ENCODE peak calls at places on chromosomes 11 and 22, in four cellular contexts. D, S, Q and V are unnamed samples.

GRCh38 chr11:33207408-33207985 is 46.2 kb upstream of the CSTF3 start:
- DNase-seq in D (no peak), S (no peak), Q (peak; percentile 58), V (no peak)

GRCh38 chr11:61460474-61460881 is 30.6 kb downstream of the SDHAF2 start:
- DNase-seq in D (no peak), S (no peak), Q (no peak), V (no peak)

GRCh38 chr22:41919357-41920224 is 4.7 kb upstream of the SHISA8 start:
- DNase-seq in D (peak; percentile 72), S (no peak), Q (peak; percentile 48), V (no peak)

GRCh38 chr11:47477323-47477722 is 28.4 kb upstream of the RAPSN start:
- DNase-seq in D (no peak), S (no peak), Q (no peak), V (no peak)

GRCh38 chr22:35681454-35682050 is 33.3 kb downstream of the APOL6 start:
- DNase-seq in D (no peak), S (no peak), Q (no peak), V (no peak)

GRCh38 chr22:49693848-49694247 is 133.8 kb downstream of the BRD1 start:
- DNase-seq in D (no peak), S (no peak), Q (no peak), V (no peak)

GRCh38 chr11:13126430-13126829 is 117.3 kb downstream of the RASSF10 start:
- DNase-seq in D (no peak), S (no peak), Q (no peak), V (no peak)

GRCh38 chr22:36141481-36141880 is 19.1 kb downstream of the APOL3 start:
- DNase-seq in D (no peak), S (no peak), Q (no peak), V (no peak)

GRCh38 chr11:19055016-19055415 is 5.5 kb downstream of the MRGPRX2 start:
- DNase-seq in D (no peak), S (no peak), Q (no peak), V (no peak)

GRCh38 chr11:31397239-31397834 is 27.7 kb downstream of the DNAJC24 start:
- DNase-seq in D (no peak), S (peak; percentile 18), Q (peak; percentile 30), V (peak; percentile 14)

GRCh38 chr11:19121646-19122045 is 4.7 kb downstream of the ZDHHC13 start:
- DNase-seq in D (no peak), S (no peak), Q (peak; percentile 16), V (no peak)

GRCh38 chr22:28435271-28435825 is 244.3 kb downstream of the TTC28 start:
- DNase-seq in D (no peak), S (no peak), Q (no peak), V (no peak)

GRCh38 chr22:42700355-42700754 is 20.3 kb downstream of the A4GALT start:
- DNase-seq in D (no peak), S (no peak), Q (no peak), V (no peak)

GRCh38 chr11:56885182-56885581 is 103.5 kb upstream of the OR5AK2 start:
- DNase-seq in D (no peak), S (peak; percentile 11), Q (no peak), V (no peak)

GRCh38 chr11:57479925-57480324 is 19.6 kb downstream of the RTN4RL2 start:
- DNase-seq in D (no peak), S (no peak), Q (no peak), V (no peak)

GRCh38 chr11:34051349-34052035 is at the start of gene CAPRIN1:
- DNase-seq in D (peak; percentile 84), S (peak; percentile 89), Q (peak; percentile 95), V (peak; percentile 89)

GRCh38 chr11:86167499-86168161 is 76.9 kb upstream of the EED start:
- DNase-seq in D (no peak), S (no peak), Q (no peak), V (no peak)

GRCh38 chr22:32800158-32800557 is 1.3 kb upstream of the TIMP3 start:
- DNase-seq in D (no peak), S (no peak), Q (no peak), V (no peak)

GRCh38 chr22:25030636-25031035 is 78.1 kb downstream of the KIAA1671 start:
- DNase-seq in D (no peak), S (no peak), Q (no peak), V (no peak)

GRCh38 chr11:71269603-71270511 is 17.5 kb upstream of the SHANK2 start:
- DNase-seq in D (no peak), S (no peak), Q (no peak), V (no peak)

GRCh38 chr22:49359061-49359460 is 468.6 kb downstream of the BRD1 start:
- DNase-seq in D (no peak), S (no peak), Q (no peak), V (no peak)

GRCh38 chr11:116312560-116313340 is 460.0 kb downstream of the BUD13 start:
- DNase-seq in D (no peak), S (no peak), Q (no peak), V (no peak)

GRCh38 chr11:74681686-74682651 is 49.3 kb downstream of the CHRDL2 start:
- DNase-seq in D (no peak), S (no peak), Q (no peak), V (no peak)

GRCh38 chr11:85118151-85118550 is 509.0 kb downstream of the DLG2 start:
- DNase-seq in D (no peak), S (no peak), Q (no peak), V (no peak)

GRCh38 chr22:44473580-44473979 is 24.5 kb downstream of the RTL6 start:
- DNase-seq in D (no peak), S (no peak), Q (no peak), V (no peak)
- TF ChIP-seq SP1 in D (no peak), S (no peak), Q (no peak), V (no peak)

GRCh38 chr11:118610220-118610772 is 2.9 kb downstream of the PHLDB1 start:
- DNase-seq in D (no peak), S (no peak), Q (no peak), V (no peak)
- TF ChIP-seq SP1 in D (no peak), S (no peak), Q (no peak), V (no peak)

DNA sequence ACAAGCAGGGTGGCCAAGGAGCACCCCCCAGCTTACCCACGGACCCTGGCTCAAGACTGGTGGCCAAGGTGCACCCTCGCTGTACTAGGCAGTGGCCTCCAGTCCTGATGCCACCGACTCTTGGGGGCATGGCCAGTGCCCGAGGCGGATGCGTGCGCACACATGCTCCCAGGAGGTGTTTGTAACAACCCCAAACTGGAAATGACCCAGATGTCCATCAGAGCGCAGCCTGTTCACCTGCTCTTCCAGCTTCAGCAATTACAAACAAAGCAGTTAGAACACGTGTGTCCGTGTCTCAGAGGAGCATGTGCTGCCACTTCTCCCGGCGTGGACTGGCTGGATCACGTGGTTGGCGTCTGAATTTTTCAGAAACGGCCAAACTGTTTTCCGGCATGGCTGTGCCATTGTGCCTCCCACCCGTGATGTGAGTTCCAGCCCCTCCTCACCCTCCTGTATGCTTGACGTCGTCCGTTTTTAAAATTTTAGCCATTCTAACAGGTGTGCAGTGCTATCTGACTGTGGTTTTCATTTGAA is 7.1 kb upstream of the MUC6 start:
- DNase-seq in D (no peak), S (no peak), Q (no peak), V (no peak)
- TF ChIP-seq SP1 in D (no peak), S (no peak), Q (no peak), V (no peak)

GRCh38 chr22:23118647-23119491 is 22.9 kb downstream of the RSPH14 start:
- DNase-seq in D (no peak), S (no peak), Q (no peak), V (no peak)

GRCh38 chr22:23120415-23120899 is 21.3 kb downstream of the RSPH14 start:
- DNase-seq in D (no peak), S (no peak), Q (no peak), V (no peak)

GRCh38 chr22:23117890-23118646 is 23.7 kb downstream of the RSPH14 start:
- DNase-seq in D (no peak), S (no peak), Q (no peak), V (no peak)

GRCh38 chr22:23121026-23121823 is 20.6 kb downstream of the RSPH14 start:
- DNase-seq in D (no peak), S (no peak), Q (no peak), V (no peak)

GRCh38 chr22:23119492-23120414 is 22.0 kb downstream of the RSPH14 start:
- DNase-seq in D (no peak), S (no peak), Q (peak; percentile 80), V (no peak)
- TF ChIP-seq SP1 in D (no peak), S (no peak), Q (no peak), V (no peak)

GRCh38 chr11:10930224-10930960 is 72.5 kb upstream of the ZBED5 start:
- DNase-seq in D (no peak), S (no peak), Q (no peak), V (no peak)

GRCh38 chr11:10925149-10925926 is 67.5 kb upstream of the ZBED5 start:
- DNase-seq in D (no peak), S (no peak), Q (no peak), V (no peak)

GRCh38 chr11:10926801-10927200 is 68.9 kb upstream of the ZBED5 start:
- DNase-seq in D (no peak), S (no peak), Q (no peak), V (no peak)

GRCh38 chr11:10930961-10931760 is 73.3 kb upstream of the ZBED5 start:
- DNase-seq in D (no peak), S (no peak), Q (peak; percentile 43), V (peak; percentile 65)

GRCh38 chr11:10927533-10927932 is 69.7 kb upstream of the ZBED5 start:
- DNase-seq in D (no peak), S (no peak), Q (no peak), V (no peak)
- TF ChIP-seq SP1 in D (no peak), S (no peak), Q (no peak), V (no peak)